ENCODE peak calls at places on chromosomes 5 and 9, in nine cellular contexts. K is CD8-positive, alpha-beta T cell; V is choroid plexus epithelial cell; W is K562; L is WTC11; U is activated CD8-positive, alpha-beta T cell treated with anti-CD3 and anti-CD28 coated beads for 36 hours; S is omental fat pad; D is H1; A is body of pancreas. Y is an unnamed sample.

GRCh38 chr5:107633171-107633901 is 37.4 kb downstream of the EFNA5 start:
- DNase-seq in K (no peak), W (no peak), U (no peak), S (no peak), V (peak), L (no peak), A (no peak), D (no peak), Y (no peak)

GRCh38 chr5:124043456-124043855 is 531.5 kb downstream of the CSNK1G3 start:
- DNase-seq in D (no peak), U (no peak), A (no peak), S (no peak), L (no peak), V (peak), W (no peak), K (no peak), Y (no peak)

GRCh38 chr9:114608525-114608796 is 2.6 kb upstream of the TMEM268 start:
- DNase-seq in A (no peak), U (no peak), V (no peak), D (no peak), K (no peak), L (no peak), S (no peak), W (no peak), Y (no peak)

GRCh38 chr5:159826351-159827222 is 89.7 kb upstream of the ADRA1B start:
- DNase-seq in A (no peak), D (no peak), K (no peak), S (no peak), W (no peak), U (no peak), L (no peak), V (peak), Y (peak)

GRCh38 chr9:113137196-113138168 is 13.3 kb upstream of the SLC31A2 start:
- DNase-seq in D (no peak), V (no peak), S (no peak), U (no peak), W (no peak), K (no peak), L (no peak), A (peak), Y (no peak)

GRCh38 chr9:126419475-126419874 is 92.8 kb downstream of the MVB12B start:
- DNase-seq in K (no peak), L (no peak), S (no peak), D (no peak), U (no peak), A (no peak), V (no peak), W (no peak), Y (no peak)

GRCh38 chr9:124522121-124523098 is 15.2 kb upstream of the NR5A1 start:
- DNase-seq in K (no peak), V (no peak), U (no peak), L (peak), D (peak), S (no peak), W (no peak), A (no peak), Y (no peak)

GRCh38 chr9:15018238-15018637 is 108.0 kb upstream of the FREM1 start:
- DNase-seq in D (no peak), U (no peak), S (no peak), L (no peak), K (no peak), V (no peak), A (no peak), W (no peak), Y (no peak)

GRCh38 chr5:59799668-59800374 is 93.7 kb downstream of the PDE4D start:
- DNase-seq in W (peak), L (no peak), V (peak), S (no peak), A (no peak), U (peak), D (no peak), K (no peak), Y (peak)

GRCh38 chr5:6274846-6275543 is 103.4 kb downstream of the MED10 start:
- DNase-seq in U (peak), D (no peak), V (no peak), K (no peak), L (no peak), W (no peak), S (no peak), A (no peak), Y (peak)

GRCh38 chr5:157917909-157918809 is 59.2 kb upstream of the CLINT1 start:
- DNase-seq in S (peak), K (peak), V (peak), D (peak), L (peak), U (peak), W (peak), A (peak), Y (peak)

GRCh38 chr9:16262467-16263261 is 607.8 kb downstream of the BNC2 start:
- DNase-seq in V (peak), A (no peak), L (no peak), D (no peak), K (no peak), U (no peak), W (no peak), S (no peak), Y (no peak)

GRCh38 chr9:95091971-95092320 is 225.6 kb downstream of the FANCC start:
- DNase-seq in D (no peak), U (no peak), W (no peak), L (no peak), S (no peak), A (no peak), K (no peak), V (peak), Y (no peak)

GRCh38 chr5:35780236-35780635 is 76.5 kb upstream of the IL7R start:
- DNase-seq in A (no peak), D (no peak), K (peak), V (no peak), U (peak), S (no peak), L (no peak), W (no peak), Y (no peak)

GRCh38 chr5:159106193-159106568 is 6.5 kb upstream of the EBF1 start:
- DNase-seq in A (no peak), L (no peak), V (no peak), D (no peak), W (no peak), S (no peak), K (no peak), U (peak), Y (peak)

GRCh38 chr5:62692946-62693713 is 114.5 kb downstream of the LRRC70 start:
- DNase-seq in L (no peak), A (no peak), W (no peak), V (no peak), K (no peak), U (no peak), S (no peak), D (no peak), Y (no peak)

GRCh38 chr9:3548636-3549035 is 22.8 kb upstream of the RFX3 start:
- DNase-seq in D (no peak), U (no peak), K (no peak), A (no peak), W (no peak), V (no peak), L (no peak), S (no peak), Y (no peak)

GRCh38 chr5:56812110-56812509 is 3.2 kb upstream of the MAP3K1 start:
- DNase-seq in D (no peak), A (no peak), U (no peak), V (peak), S (no peak), W (peak), K (no peak), L (no peak), Y (no peak)

GRCh38 chr5:34682926-34683623 is 26.9 kb downstream of the RAI14 start:
- DNase-seq in D (peak), A (peak), L (no peak), S (no peak), V (peak), W (no peak), K (no peak), U (no peak), Y (no peak)

GRCh38 chr5:34684281-34684979 is 28.3 kb downstream of the RAI14 start:
- DNase-seq in V (peak), L (no peak), U (no peak), W (no peak), S (no peak), K (no peak), A (no peak), D (peak), Y (no peak)

GRCh38 chr5:34685485-34686197 is 29.5 kb downstream of the RAI14 start:
- DNase-seq in W (no peak), L (no peak), U (no peak), A (no peak), S (no peak), V (peak), K (no peak), D (peak), Y (no peak)

GRCh38 chr5:34686762-34687268 is 30.7 kb downstream of the RAI14 start:
- DNase-seq in A (peak), U (no peak), S (peak), W (peak), V (peak), D (no peak), K (no peak), L (no peak), Y (no peak)

GRCh38 chr5:34684980-34685352 is 28.8 kb downstream of the RAI14 start:
- DNase-seq in U (no peak), L (no peak), V (no peak), S (no peak), D (no peak), K (no peak), W (no peak), A (no peak), Y (no peak)
- TF ChIP-seq CTCF in U (no peak), L (no peak), V (no peak), S (no peak), D (no peak), K (no peak), W (no peak), A (no peak), Y (no peak)

DNA sequence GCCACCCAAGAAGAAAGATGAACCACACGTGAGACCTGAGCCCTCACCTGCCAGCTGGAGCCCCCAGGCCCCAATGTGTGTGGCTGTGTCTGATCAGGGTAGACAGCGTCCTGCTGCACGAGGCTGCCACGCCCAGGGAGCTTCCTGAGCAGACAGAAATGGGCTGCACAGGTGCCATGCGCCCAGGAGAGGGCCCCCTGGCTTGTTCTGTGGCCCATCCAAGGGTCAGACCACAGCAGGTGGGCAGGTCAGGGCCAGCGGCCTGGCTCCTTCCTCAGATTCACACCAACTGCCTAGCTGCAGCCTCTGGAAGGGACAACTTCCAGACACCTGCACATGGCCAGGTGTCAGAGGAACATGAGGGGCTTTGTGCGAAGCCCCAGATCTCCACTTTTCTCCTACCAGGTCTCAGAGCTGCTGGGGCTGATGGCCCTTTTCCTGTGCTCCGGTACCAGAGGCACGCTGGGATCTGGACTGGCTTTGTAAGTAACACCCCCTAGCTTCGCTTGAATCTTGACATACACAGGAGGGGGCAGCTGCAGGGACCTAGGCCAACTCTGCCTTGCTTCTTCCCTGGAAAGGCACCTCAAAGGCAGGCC is 10.8 kb downstream of the SARDH start:
- DNase-seq in V (no peak), S (peak), L (no peak), A (no peak), K (no peak), D (no peak), U (no peak), W (no peak), Y (no peak)
- TF ChIP-seq CTCF in V (no peak), S (no peak), L (no peak), A (no peak), K (no peak), D (no peak), U (no peak), W (no peak), Y (no peak)

DNA sequence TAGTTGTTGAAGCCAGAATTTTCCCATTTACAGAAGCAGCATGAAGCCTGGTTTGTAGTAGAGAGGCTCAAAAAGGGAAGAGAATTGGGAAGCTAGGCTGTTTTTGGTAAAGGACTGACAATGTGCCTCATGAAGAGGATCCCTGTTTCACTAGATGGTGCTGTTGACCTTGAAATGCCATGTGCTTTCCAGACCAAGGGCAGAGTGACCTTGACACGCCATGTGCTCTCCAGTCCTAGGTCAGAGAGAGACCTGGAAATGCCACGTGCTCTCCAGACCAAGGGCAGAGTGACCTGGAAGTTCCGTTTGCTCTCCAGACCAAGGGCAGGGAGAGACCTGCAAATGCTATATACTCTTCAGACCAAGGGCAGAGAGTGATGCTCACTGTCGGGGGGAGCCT is 32.0 kb downstream of the UNC13B start:
- DNase-seq in D (no peak), U (no peak), W (peak), V (peak), A (no peak), L (no peak), K (no peak), S (no peak), Y (no peak)
- TF ChIP-seq CTCF in D (no peak), U (no peak), W (peak), V (peak), A (no peak), L (no peak), K (no peak), S (no peak), Y (no peak)

GRCh38 chr9:93531374-93531773 is 45.0 kb upstream of the PHF2 start:
- DNase-seq in A (no peak), U (no peak), S (no peak), V (no peak), K (no peak), W (no peak), D (no peak), L (no peak), Y (no peak)
- TF ChIP-seq CTCF in A (no peak), U (no peak), S (no peak), V (peak), K (no peak), W (no peak), D (no peak), L (no peak), Y (no peak)

DNA sequence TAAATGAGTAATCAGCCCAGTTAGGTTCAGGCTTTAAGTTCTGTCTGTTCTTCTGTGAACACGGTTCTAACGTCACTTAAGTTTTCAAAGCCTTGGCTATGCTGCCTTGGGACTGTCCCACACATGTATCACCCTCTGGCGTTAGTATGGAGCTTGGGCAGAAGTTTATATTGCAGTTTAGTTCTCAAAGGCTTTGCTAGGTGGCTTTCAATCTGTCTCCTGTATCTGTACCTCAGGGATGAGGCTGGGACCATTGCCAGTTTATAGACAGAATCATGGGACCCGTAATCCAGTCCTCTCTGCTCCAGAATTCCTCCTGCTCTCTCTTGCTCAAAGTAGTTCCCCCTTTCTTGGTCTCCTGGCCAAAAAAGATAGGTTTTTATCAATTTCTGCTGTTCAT is 12.1 kb downstream of the C9orf40 start:
- DNase-seq in L (no peak), S (no peak), A (no peak), V (no peak), K (no peak), W (no peak), D (no peak), U (no peak), Y (no peak)
- TF ChIP-seq CTCF in L (no peak), S (no peak), A (peak), V (no peak), K (no peak), W (no peak), D (no peak), U (no peak), Y (no peak)

DNA sequence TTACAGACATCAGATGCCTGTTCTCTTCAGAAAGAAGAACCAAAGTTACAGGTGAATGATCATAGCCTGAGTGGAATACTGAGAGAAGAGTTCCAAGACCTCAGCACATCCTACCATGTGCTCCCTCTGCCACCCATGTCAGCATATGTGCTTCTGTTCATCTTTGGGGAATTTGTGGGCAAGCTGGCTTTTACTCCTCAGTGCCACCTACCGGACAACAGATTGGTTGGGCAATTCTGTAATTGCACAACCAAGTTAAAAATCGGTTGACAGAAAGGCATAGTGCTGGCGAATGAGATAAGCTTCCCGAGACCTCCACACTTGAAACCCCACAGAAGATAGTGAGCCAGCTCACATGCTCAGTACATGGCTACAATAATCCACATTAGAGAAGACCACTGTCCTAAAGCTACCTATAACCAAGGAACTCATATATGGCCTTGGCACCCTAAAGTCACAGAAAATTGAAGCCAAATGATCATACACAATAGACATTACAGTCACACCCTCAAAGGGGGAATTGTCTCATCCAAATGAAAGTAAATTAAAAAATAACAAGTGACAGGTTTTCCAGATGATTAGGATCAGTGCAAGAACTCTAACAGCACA is 1238.0 kb upstream of the NUDT12 start:
- DNase-seq in U (no peak), D (no peak), A (peak), K (no peak), L (peak), S (no peak), V (no peak), W (peak), Y (no peak)
- TF ChIP-seq CTCF in U (no peak), D (peak), A (peak), K (no peak), L (peak), S (no peak), V (peak), W (peak), Y (peak)

DNA sequence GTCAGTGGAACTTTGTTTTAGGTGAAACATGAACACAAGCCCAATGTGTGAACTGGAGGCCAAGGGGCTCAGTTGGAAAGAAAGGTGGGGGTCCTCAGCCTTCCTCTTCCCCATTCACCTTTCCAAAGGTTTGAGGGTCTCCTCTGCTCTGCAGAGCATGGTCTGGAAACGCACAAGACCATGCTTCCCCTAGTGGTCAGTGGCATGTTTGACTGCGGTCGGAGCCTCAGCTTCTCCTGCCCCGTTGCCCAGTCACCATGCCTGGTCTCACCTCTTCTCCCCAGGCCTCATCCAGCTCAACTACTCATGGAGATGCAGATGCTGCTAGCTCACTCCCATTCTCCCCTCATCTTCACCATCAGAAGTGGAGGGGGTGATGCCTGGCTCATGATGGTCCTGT is 340.3 kb downstream of the GADD45G start:
- DNase-seq in S (no peak), D (no peak), K (no peak), U (no peak), W (peak), L (peak), A (no peak), V (peak), Y (no peak)
- TF ChIP-seq CTCF in S (no peak), D (peak), K (no peak), U (no peak), W (no peak), L (peak), A (no peak), V (peak), Y (no peak)

DNA sequence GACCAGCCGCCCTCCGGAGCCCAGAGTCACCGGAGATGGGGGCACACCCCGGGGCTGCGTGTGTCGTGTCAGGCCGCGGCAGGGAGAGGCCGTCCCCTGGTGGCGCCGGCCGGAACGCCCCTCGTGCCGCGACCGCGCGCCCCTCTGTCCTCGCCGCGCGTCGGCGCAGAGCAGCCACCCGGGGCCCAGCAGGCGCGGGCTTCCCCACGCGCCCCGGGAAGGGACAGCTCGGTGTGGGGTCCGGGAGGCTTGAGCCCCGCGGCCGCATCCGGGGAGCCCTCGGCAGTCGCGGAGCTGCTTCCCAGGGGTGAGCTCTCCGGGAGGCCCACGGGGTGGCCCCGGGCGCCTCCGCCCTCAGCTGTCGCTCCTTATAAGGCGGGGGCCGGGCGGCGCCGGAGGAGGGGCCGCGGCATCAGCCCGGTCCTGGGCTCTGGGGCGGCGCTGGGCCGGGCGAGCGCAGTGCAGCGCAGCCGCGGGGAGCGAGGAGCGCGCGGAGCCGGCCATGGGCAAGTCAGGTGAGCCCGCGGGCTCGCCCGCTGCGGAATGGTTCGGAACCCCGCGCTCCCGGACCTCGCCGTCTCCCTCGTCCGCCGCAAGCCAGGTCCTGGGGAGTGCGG is at the start of gene GLIPR2:
- DNase-seq in S (no peak), A (peak), K (peak), D (no peak), W (peak), V (peak), U (peak), L (peak), Y (peak)
- TF ChIP-seq CTCF in S (peak), A (peak), K (peak), D (peak), W (peak), V (no peak), U (peak), L (no peak), Y (no peak)

GRCh38 chr5:149514512-149514911 is 36.7 kb downstream of the CSNK1A1 start:
- DNase-seq in L (no peak), A (no peak), W (no peak), V (no peak), K (no peak), D (no peak), S (no peak), U (no peak), Y (no peak)
- TF ChIP-seq CTCF in L (no peak), A (no peak), W (no peak), V (no peak), K (no peak), D (no peak), S (no peak), U (no peak), Y (no peak)

Y was measured in GM13976.